ENCODE peak calls at places on chromosomes 2 and 18, in five cellular contexts. B is H1, S is foreskin fibroblast, P is GM23338, O is heart left ventricle. M is an unnamed sample.

GRCh38 chr18:44896817-44897216 is 216.1 kb downstream of the SETBP1 start:
- DNase-seq in B (no peak), S (no peak), P (no peak), O (no peak), M (no peak)

GRCh38 chr2:63029058-63029457 is 21.6 kb upstream of the OTX1 start:
- DNase-seq in B (no peak), S (peak), P (no peak), O (no peak), M (no peak)

GRCh38 chr2:181782630-181783029 is 102.3 kb upstream of the NEUROD1 start:
- DNase-seq in B (no peak), S (no peak), P (no peak), O (no peak), M (no peak)

GRCh38 chr2:200658278-200658864 is 72.6 kb downstream of the AOX1 start:
- DNase-seq in B (no peak), S (peak), P (peak), O (no peak), M (no peak)

GRCh38 chr2:29082804-29083495 is 8.6 kb upstream of the PCARE start:
- DNase-seq in B (peak), S (no peak), P (no peak), O (no peak), M (no peak)

GRCh38 chr2:127066942-127067341 is 40.0 kb downstream of the BIN1 start:
- DNase-seq in B (no peak), S (peak), P (no peak), O (peak), M (peak)

GRCh38 chr18:24246143-24246542 is 107.3 kb downstream of the CABYR start:
- DNase-seq in B (no peak), S (no peak), P (no peak), O (no peak), M (no peak)

GRCh38 chr2:122643725-122644329 is 888.4 kb downstream of the TSN start:
- DNase-seq in B (no peak), S (peak), P (no peak), O (no peak), M (peak)

GRCh38 chr2:102420290-102420689 is 2.7 kb upstream of the IL18RAP start:
- DNase-seq in B (no peak), S (no peak), P (no peak), O (no peak), M (no peak)

GRCh38 chr2:113376935-113377445 is 60.5 kb upstream of the ZNG1B start:
- DNase-seq in B (no peak), S (no peak), P (no peak), O (no peak), M (no peak)

GRCh38 chr2:215812966-215813365 is 200.4 kb downstream of the MREG start:
- DNase-seq in B (no peak), S (peak), P (no peak), O (no peak), M (peak)

GRCh38 chr2:107466241-107466640 is 360.5 kb upstream of the RGPD4 start:
- DNase-seq in B (no peak), S (no peak), P (no peak), O (no peak), M (no peak)

GRCh38 chr2:9235388-9236344 is 29.1 kb downstream of the ASAP2 start:
- DNase-seq in B (no peak), S (peak), P (no peak), O (no peak), M (peak)

GRCh38 chr2:128292599-128293425 is 25.9 kb downstream of the HS6ST1 start:
- DNase-seq in B (no peak), S (no peak), P (no peak), O (no peak), M (no peak)

GRCh38 chr2:152445791-152446201 is 110.8 kb downstream of the FMNL2 start:
- DNase-seq in B (no peak), S (peak), P (no peak), O (no peak), M (peak)

GRCh38 chr18:62863629-62864028 is 148.3 kb downstream of the PHLPP1 start:
- DNase-seq in B (no peak), S (peak), P (no peak), O (no peak), M (peak)

GRCh38 chr2:227301523-227301922 is 23.5 kb upstream of the MFF start:
- DNase-seq in B (no peak), S (no peak), P (no peak), O (no peak), M (no peak)

GRCh38 chr2:37782155-37782673 is 110.8 kb upstream of the CDC42EP3 start:
- DNase-seq in B (no peak), S (no peak), P (no peak), O (no peak), M (no peak)

GRCh38 chr2:149858916-149859634 is 271.5 kb upstream of the MMADHC start:
- DNase-seq in B (no peak), S (peak), P (no peak), O (no peak), M (peak)

GRCh38 chr2:39513641-39514094 is 76.6 kb upstream of the MAP4K3 start:
- DNase-seq in B (no peak), S (peak), P (peak), O (peak), M (peak)

GRCh38 chr2:101205521-101205998 is 47.1 kb upstream of the CNOT11 start:
- DNase-seq in B (peak), S (peak), P (peak), O (peak), M (peak)

GRCh38 chr2:235515821-235516220 is 22.0 kb downstream of the AGAP1 start:
- DNase-seq in B (no peak), S (no peak), P (no peak), O (no peak), M (no peak)

GRCh38 chr2:50535971-50536759 is 495.8 kb downstream of the NRXN1 start:
- DNase-seq in B (no peak), S (peak), P (peak), O (no peak), M (peak)

GRCh38 chr2:37706784-37707183 is 35.3 kb upstream of the CDC42EP3 start:
- DNase-seq in B (no peak), S (no peak), P (no peak), O (no peak), M (no peak)

GRCh38 chr18:46756559-46757201 is at the start of gene ST8SIA5:
- DNase-seq in B (peak), S (peak), P (peak), O (peak), M (no peak)

GRCh38 chr2:31922542-31923408 is 88.0 kb downstream of the MEMO1 start:
- DNase-seq in B (no peak), S (no peak), P (no peak), O (no peak), M (no peak)

GRCh38 chr18:30967701-30968100 is 74.8 kb downstream of the DSC3 start:
- DNase-seq in B (no peak), S (no peak), P (peak), O (no peak), M (no peak)

GRCh38 chr2:237529452-237530402 is 36.6 kb upstream of the PRLH start:
- DNase-seq in B (no peak), S (no peak), P (no peak), O (no peak), M (no peak)

GRCh38 chr2:197286805-197287595 is 23.6 kb downstream of the ANKRD44 start:
- DNase-seq in B (no peak), S (peak), P (no peak), O (peak), M (peak)

GRCh38 chr18:22433960-22434359 is 16.2 kb upstream of the CTAGE1 start:
- DNase-seq in B (no peak), S (peak), P (no peak), O (no peak), M (peak)

GRCh38 chr18:7272268-7273049 is 41.6 kb downstream of the LRRC30 start:
- DNase-seq in B (peak), S (peak), P (peak), O (peak), M (peak)

GRCh38 chr2:237581751-237582746 is 8.5 kb downstream of the RAB17 start:
- DNase-seq in B (no peak), S (peak), P (no peak), O (peak), M (peak)

GRCh38 chr18:5600376-5601071 is 56.7 kb upstream of the EPB41L3 start:
- DNase-seq in B (no peak), S (peak), P (peak), O (no peak), M (peak)

GRCh38 chr18:26864658-26865057 is 849 bp downstream of the AQP4 start:
- DNase-seq in B (no peak), S (no peak), P (peak), O (no peak), M (no peak)

GRCh38 chr2:159192519-159192918 is 94.0 kb downstream of the WDSUB1 start:
- DNase-seq in B (no peak), S (no peak), P (no peak), O (no peak), M (no peak)

GRCh38 chr2:240604939-240605716 is 18.6 kb downstream of the CAPN10 start:
- DNase-seq in B (no peak), S (no peak), P (no peak), O (no peak), M (no peak)

GRCh38 chr18:10353791-10354190 is 100.6 kb upstream of the APCDD1 start:
- DNase-seq in B (no peak), S (peak), P (no peak), O (no peak), M (peak)

GRCh38 chr2:34806891-34807290 is 1207.8 kb upstream of the FAM98A start:
- DNase-seq in B (no peak), S (no peak), P (no peak), O (no peak), M (no peak)

GRCh38 chr18:63409301-63409700 is 13.0 kb downstream of the VPS4B start:
- DNase-seq in B (no peak), S (peak), P (no peak), O (no peak), M (peak)

GRCh38 chr18:61980355-61980754 is 87.5 kb upstream of the RNF152 start:
- DNase-seq in B (no peak), S (no peak), P (no peak), O (no peak), M (peak)

GRCh38 chr2:45771251-45771650 is 119.8 kb downstream of the PRKCE start:
- DNase-seq in B (no peak), S (peak), P (peak), O (peak), M (no peak)

GRCh38 chr2:45770773-45771172 is 119.3 kb downstream of the PRKCE start:
- DNase-seq in B (no peak), S (peak), P (no peak), O (no peak), M (no peak)

GRCh38 chr2:45772038-45772437 is 120.6 kb downstream of the PRKCE start:
- DNase-seq in B (no peak), S (no peak), P (no peak), O (no peak), M (no peak)

GRCh38 chr2:45773909-45774308 is 122.4 kb downstream of the PRKCE start:
- DNase-seq in B (no peak), S (no peak), P (no peak), O (no peak), M (no peak)

GRCh38 chr2:45769786-45770576 is 118.5 kb downstream of the PRKCE start:
- DNase-seq in B (no peak), S (no peak), P (no peak), O (no peak), M (no peak)
- H3K4me3 ChIP-seq in B (no peak), S (no peak), P (no peak), O (no peak), M (no peak)

DNA sequence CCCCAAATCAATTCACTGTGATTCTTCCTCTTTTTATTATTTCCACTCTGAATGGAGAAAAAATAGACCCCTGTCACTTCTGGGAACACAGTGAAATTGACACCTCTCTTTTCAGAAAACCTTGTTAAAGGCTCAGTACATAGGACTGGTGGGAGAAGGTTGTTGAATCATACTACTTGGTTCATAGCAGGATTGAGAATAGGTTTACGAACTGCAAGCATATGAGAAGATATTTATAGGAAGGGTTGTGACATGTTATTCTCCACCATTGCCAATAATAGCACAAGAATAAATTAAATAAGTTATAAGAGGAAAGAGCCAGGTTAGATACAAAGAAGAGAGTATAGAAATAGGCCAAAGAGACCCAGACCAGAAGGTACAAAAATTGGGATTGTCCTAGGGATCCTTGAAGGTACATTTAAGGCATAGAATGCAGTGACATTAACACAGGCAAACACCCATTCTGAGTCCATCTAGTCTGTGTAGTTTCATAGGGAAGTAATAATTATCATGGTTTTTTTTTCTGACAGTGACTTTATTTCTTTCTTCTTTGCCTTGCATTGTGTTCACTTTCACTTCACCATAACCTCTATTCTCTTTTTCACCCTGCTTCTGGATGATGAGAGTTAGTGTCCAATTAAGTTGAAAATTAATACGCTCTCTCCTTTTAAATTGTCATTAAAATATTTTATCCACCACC is 21.8 kb upstream of the SERPINE2 start:
- DNase-seq in B (no peak), S (no peak), P (no peak), O (no peak), M (no peak)
- H3K4me3 ChIP-seq in B (no peak), S (no peak), P (no peak), O (no peak), M (no peak)

GRCh38 chr2:43426305-43427031 is 169.4 kb downstream of the THADA start:
- DNase-seq in B (no peak), S (peak), P (no peak), O (peak), M (peak)

GRCh38 chr2:43424262-43425207 is 171.3 kb downstream of the THADA start:
- DNase-seq in B (no peak), S (no peak), P (no peak), O (no peak), M (peak)

GRCh38 chr2:43423941-43424261 is 171.9 kb downstream of the THADA start:
- DNase-seq in B (no peak), S (no peak), P (no peak), O (no peak), M (no peak)

GRCh38 chr2:43427032-43427424 is 168.8 kb downstream of the THADA start:
- DNase-seq in B (no peak), S (no peak), P (no peak), O (no peak), M (no peak)

DNA sequence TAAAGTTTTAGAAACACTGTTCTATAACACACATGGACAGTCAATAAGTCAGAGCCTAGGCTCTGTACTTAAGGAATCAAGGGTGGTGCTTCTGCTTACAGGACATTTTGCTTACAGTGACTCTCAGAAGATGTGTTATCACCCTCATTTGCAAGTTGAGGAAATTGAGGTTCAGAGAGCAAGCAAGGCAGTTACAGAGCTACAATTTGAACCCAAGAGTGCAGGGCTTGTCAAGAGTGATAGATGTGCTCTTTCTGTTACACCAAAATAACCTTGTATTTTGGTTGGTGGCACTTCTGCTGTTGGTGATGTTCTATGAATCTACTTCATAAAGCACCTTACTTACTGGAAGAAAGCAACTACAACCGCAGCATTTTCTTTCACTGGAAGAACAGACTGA is 170.2 kb downstream of the THADA start:
- DNase-seq in B (no peak), S (no peak), P (no peak), O (no peak), M (no peak)
- H3K4me3 ChIP-seq in B (no peak), S (no peak), P (no peak), O (no peak), M (no peak)

DNA sequence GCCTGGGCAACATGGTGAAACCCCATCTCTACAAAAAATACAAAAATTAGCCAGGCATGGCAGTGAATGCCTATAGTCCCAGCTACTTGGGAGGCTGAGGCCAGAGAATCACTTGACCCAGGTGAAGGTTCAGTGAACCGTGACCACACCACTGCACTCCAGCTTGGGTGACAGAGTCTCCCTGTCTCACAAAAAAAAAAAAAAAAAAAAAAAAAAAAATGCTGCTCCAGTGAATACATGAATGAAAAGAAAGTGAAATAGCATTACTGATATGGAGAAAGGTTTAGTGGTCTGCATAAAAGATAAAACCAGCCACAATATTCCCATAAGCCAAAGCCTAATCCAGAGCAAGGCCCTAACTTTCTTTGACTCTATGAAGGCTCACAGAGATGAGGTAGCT is 44.5 kb downstream of the METTL8 start:
- DNase-seq in B (no peak), S (no peak), P (no peak), O (no peak), M (no peak)
- H3K4me3 ChIP-seq in B (no peak), S (no peak), P (no peak), O (no peak), M (no peak)

GRCh38 chr2:232419245-232420072 is 12.8 kb downstream of the ALPG start:
- DNase-seq in B (peak), S (no peak), P (peak), O (no peak), M (no peak)
- H3K4me3 ChIP-seq in B (peak), S (no peak), P (peak), O (peak), M (no peak)

GRCh38 chr2:105795575-105795934 is 50.8 kb downstream of the NCK2 start:
- DNase-seq in B (no peak), S (no peak), P (no peak), O (no peak), M (no peak)

GRCh38 chr2:105798595-105798994 is 53.9 kb downstream of the NCK2 start:
- DNase-seq in B (no peak), S (no peak), P (no peak), O (no peak), M (no peak)

GRCh38 chr2:105796791-105797190 is 52.1 kb downstream of the NCK2 start:
- DNase-seq in B (no peak), S (peak), P (no peak), O (no peak), M (no peak)

GRCh38 chr2:105796131-105796638 is 51.5 kb downstream of the NCK2 start:
- DNase-seq in B (no peak), S (no peak), P (no peak), O (no peak), M (no peak)

DNA sequence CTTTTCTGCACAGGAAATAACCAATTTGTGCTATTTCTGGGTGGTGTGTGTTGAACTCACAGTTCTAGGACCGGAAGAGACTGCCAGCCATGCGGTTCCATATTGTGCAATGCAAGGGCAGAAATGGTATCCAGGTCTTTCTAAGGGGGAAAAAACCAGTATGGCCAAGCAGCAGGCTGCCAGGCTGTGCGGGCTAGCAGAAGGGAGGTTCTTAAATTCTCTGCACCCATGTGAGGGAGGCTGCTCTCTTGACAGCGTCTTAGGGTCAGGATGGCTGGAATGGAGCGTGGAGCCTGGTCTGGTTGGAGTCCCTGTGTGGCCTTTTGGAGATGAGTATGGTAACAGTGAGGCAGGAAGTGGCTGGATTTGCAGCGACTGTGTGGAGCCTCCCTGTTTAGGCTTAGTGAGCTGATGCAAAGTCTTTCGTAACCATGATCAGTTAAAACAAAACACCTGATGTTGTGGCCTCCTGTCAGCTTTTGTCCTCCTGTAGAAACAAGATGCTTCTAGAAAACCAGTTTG is 52.6 kb downstream of the NCK2 start:
- DNase-seq in B (no peak), S (peak), P (no peak), O (no peak), M (peak)
- H3K4me3 ChIP-seq in B (no peak), S (no peak), P (no peak), O (no peak), M (no peak)

GRCh38 chr2:60262178-60262577 is 291.3 kb downstream of the BCL11A start:
- DNase-seq in B (no peak), S (no peak), P (no peak), O (no peak), M (no peak)
- H3K4me3 ChIP-seq in B (no peak), S (no peak), P (no peak), O (no peak), M (no peak)

DNA sequence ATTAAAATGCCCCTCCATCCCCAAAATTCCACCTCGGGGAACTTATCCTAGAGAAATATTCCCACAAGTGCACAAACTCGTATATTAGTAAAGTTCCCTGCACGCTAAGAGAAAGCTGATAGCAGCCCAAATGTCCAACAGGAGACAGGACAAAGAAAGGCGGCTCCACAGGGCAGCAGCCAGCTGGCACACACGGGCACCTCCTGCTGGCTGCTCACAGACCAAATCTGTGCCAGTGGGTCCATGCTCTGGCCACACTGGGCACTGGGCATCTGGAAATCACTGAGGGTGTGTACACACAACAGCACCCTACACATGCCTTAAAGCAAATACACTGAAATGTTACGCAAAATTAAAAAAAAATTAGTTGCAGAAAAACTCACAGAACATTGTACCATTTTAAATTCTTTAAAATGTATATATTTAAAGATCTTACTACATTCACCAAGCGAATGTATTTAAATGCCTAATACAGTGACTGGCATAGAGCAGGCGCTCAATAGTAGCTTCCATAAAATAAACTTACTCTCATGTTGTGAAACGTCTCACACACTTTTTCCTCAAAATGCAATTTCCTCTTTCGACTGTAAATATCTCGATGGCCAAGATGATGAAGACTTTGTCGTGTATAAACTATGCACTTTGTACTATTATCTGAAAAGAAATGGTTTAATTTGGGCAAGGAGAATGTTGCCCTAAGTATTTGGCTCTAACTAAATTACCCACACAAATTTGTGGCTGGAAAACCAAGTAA is 19.4 kb downstream of the ZNF516 start:
- DNase-seq in B (no peak), S (no peak), P (no peak), O (no peak), M (no peak)
- H3K4me3 ChIP-seq in B (no peak), S (no peak), P (no peak), O (no peak), M (no peak)